ENCODE peak calls at places on chromosomes 1 and 21, in nine cellular contexts. U, Z, I, N, V, J, S, O and E are unnamed samples.

GRCh38 chr1:214281902-214282695 is 1.1 kb downstream of the SMYD2 start:
- DNase-seq in U (peak; percentile 80), Z (peak; percentile 46), I (peak; percentile 64), N (peak; percentile 36), V (peak; percentile 55), J (peak; percentile 41), S (no peak), O (peak; percentile 40), E (peak; percentile 31)

GRCh38 chr1:153610334-153611023 is 2.5 kb downstream of the S100A16 start:
- DNase-seq in U (peak; percentile 57), Z (peak; percentile 35), I (no peak), N (peak; percentile 71), V (no peak), J (no peak), S (no peak), O (no peak), E (no peak)

GRCh38 chr1:155938220-155938627 is 3.2 kb upstream of the RXFP4 start:
- DNase-seq in U (peak; percentile 89), Z (peak; percentile 58), I (peak; percentile 64), N (peak; percentile 78), V (peak; percentile 69), J (peak; percentile 73), S (peak; percentile 73), O (peak; percentile 71), E (peak; percentile 93)

GRCh38 chr1:151980287-151981177 is 13.1 kb downstream of the S100A10 start:
- DNase-seq in U (no peak), Z (no peak), I (no peak), N (peak; percentile 53), V (peak; percentile 72), J (no peak), S (no peak), O (no peak), E (no peak)

GRCh38 chr1:213055767-213056166 is 4.7 kb downstream of the RPS6KC1 start:
- DNase-seq in U (no peak), Z (no peak), I (no peak), N (no peak), V (no peak), J (no peak), S (no peak), O (no peak), E (no peak)

GRCh38 chr1:23619299-23620188 is 60.2 kb upstream of the ID3 start:
- DNase-seq in U (peak; percentile 24), Z (peak; percentile 38), I (peak; percentile 73), N (peak; percentile 28), V (no peak), J (peak; percentile 93), S (peak; percentile 74), O (peak; percentile 74), E (no peak)

GRCh38 chr1:24923485-24924113 is 6.5 kb downstream of the RUNX3 start:
- DNase-seq in U (no peak), Z (no peak), I (no peak), N (no peak), V (no peak), J (no peak), S (no peak), O (no peak), E (no peak)

GRCh38 chr1:222106369-222106768 is 364.5 kb upstream of the DUSP10 start:
- DNase-seq in U (no peak), Z (no peak), I (no peak), N (no peak), V (no peak), J (peak; percentile 10), S (peak; percentile 1), O (no peak), E (no peak)

GRCh38 chr21:33022489-33022827 is 3.3 kb upstream of the OLIG2 start:
- DNase-seq in U (no peak), Z (no peak), I (no peak), N (no peak), V (no peak), J (no peak), S (no peak), O (no peak), E (no peak)

GRCh38 chr1:39142394-39143060 is 62.0 kb upstream of the MACF1 start:
- DNase-seq in U (peak; percentile 83), Z (peak; percentile 53), I (peak; percentile 84), N (no peak), V (no peak), J (peak; percentile 89), S (peak; percentile 81), O (no peak), E (peak; percentile 50)

GRCh38 chr1:91440845-91441244 is 36.2 kb upstream of the HFM1 start:
- DNase-seq in U (peak; percentile 33), Z (no peak), I (peak; percentile 17), N (peak; percentile 3), V (peak; percentile 2), J (no peak), S (no peak), O (peak; percentile 20), E (no peak)

GRCh38 chr1:26126321-26127084 is 14.9 kb downstream of the PDIK1L start:
- DNase-seq in U (peak; percentile 78), Z (peak; percentile 66), I (peak; percentile 33), N (peak; percentile 43), V (no peak), J (peak; percentile 92), S (peak; percentile 97), O (no peak), E (no peak)

GRCh38 chr1:71312545-71312944 is 231.7 kb upstream of the ZRANB2 start:
- DNase-seq in U (no peak), Z (no peak), I (no peak), N (no peak), V (no peak), J (no peak), S (no peak), O (no peak), E (no peak)

GRCh38 chr1:2154022-2154421 is 40.5 kb downstream of the FAAP20 start:
- DNase-seq in U (no peak), Z (no peak), I (no peak), N (no peak), V (no peak), J (no peak), S (no peak), O (no peak), E (no peak)

GRCh38 chr1:40312238-40313205 is 4.6 kb downstream of the COL9A2 start:
- DNase-seq in U (no peak), Z (peak; percentile 69), I (no peak), N (no peak), V (no peak), J (peak; percentile 28), S (peak; percentile 18), O (peak; percentile 46), E (no peak)

GRCh38 chr1:119631433-119632102 is 16.5 kb downstream of the ZNF697 start:
- DNase-seq in U (peak; percentile 17), Z (peak; percentile 62), I (peak; percentile 67), N (peak; percentile 93), V (peak; percentile 79), J (peak; percentile 61), S (no peak), O (peak; percentile 79), E (peak; percentile 45)

GRCh38 chr21:38286739-38287426 is 30.1 kb downstream of the KCNJ15 start:
- DNase-seq in U (no peak), Z (no peak), I (no peak), N (no peak), V (no peak), J (no peak), S (no peak), O (no peak), E (no peak)

GRCh38 chr21:33039542-33039941 is 13.8 kb downstream of the OLIG2 start:
- DNase-seq in U (no peak), Z (no peak), I (no peak), N (no peak), V (no peak), J (no peak), S (no peak), O (no peak), E (peak; percentile 23)

GRCh38 chr21:40053007-40053406 is 185.8 kb downstream of the PCP4 start:
- DNase-seq in U (no peak), Z (no peak), I (no peak), N (no peak), V (no peak), J (peak; percentile 11), S (peak; percentile 40), O (peak; percentile 90), E (peak; percentile 13)

GRCh38 chr1:202011994-202012393 is 1.6 kb downstream of the ELF3 start:
- DNase-seq in U (no peak), Z (peak; percentile 36), I (no peak), N (no peak), V (no peak), J (no peak), S (no peak), O (no peak), E (no peak)

GRCh38 chr1:56547977-56548376 is 31.4 kb downstream of the PLPP3 start:
- DNase-seq in U (peak; percentile 83), Z (peak; percentile 50), I (no peak), N (no peak), V (no peak), J (no peak), S (no peak), O (no peak), E (no peak)

GRCh38 chr21:35730325-35730724 is 330.0 kb downstream of the SETD4 start:
- DNase-seq in U (peak; percentile 2), Z (no peak), I (no peak), N (no peak), V (no peak), J (no peak), S (no peak), O (no peak), E (no peak)

GRCh38 chr1:160797861-160798273 is 1.9 kb downstream of the LY9 start:
- DNase-seq in U (no peak), Z (no peak), I (no peak), N (no peak), V (no peak), J (no peak), S (no peak), O (no peak), E (no peak)